ENCODE peak calls at places on chromosomes 16 and 17, in four cellular contexts. E is activated T-helper 1 cell treated with anti-CD3 and anti-CD28 coated beads, Interleukin-12 subunit alpha, Interleukin-12 subunit beta, Interleukin-2, Interleukin-4 antibody, amounts not matched to agents 30 ng/mL and 10 ng/mL and 1 ng/mL, durations not matched to agents 14 hours and 24 hours and 36 hours; J is NCI-H2081; O is IMR-90. G is an unnamed sample.

GRCh38 chr17:6505425-6506142 is 50.8 kb downstream of the PITPNM3 start:
- DNase-seq in E (no peak), O (peak), J (no peak), G (peak)

GRCh38 chr17:66829386-66829864 is 5.5 kb upstream of the CACNG5 start:
- DNase-seq in J (no peak), E (peak), O (peak), G (peak)

GRCh38 chr16:5851583-5851982 is 754.0 kb upstream of the EEF2KMT start:
- DNase-seq in O (no peak), E (no peak), J (no peak), G (no peak)

GRCh38 chr16:77297996-77298637 is 98.9 kb downstream of the SYCE1L start:
- DNase-seq in E (no peak), J (no peak), O (no peak), G (no peak)

GRCh38 chr17:77923776-77924513 is 34.6 kb upstream of the TNRC6C start:
- DNase-seq in O (no peak), E (no peak), J (no peak), G (no peak)

GRCh38 chr17:66737524-66737923 is 97.4 kb upstream of the CACNG5 start:
- DNase-seq in J (no peak), E (no peak), O (peak), G (peak)

GRCh38 chr16:73735018-73735417 is 561.6 kb upstream of the PSMD7 start:
- DNase-seq in O (peak), E (no peak), J (no peak), G (no peak)

GRCh38 chr16:73217654-73218053 is 169.7 kb upstream of the ZFHX3 start:
- DNase-seq in O (no peak), J (no peak), E (no peak), G (no peak)

GRCh38 chr16:69397821-69398521 is 12.2 kb upstream of the TERF2 start:
- DNase-seq in E (no peak), J (no peak), O (peak), G (no peak)

GRCh38 chr17:79991924-79992656 is 43.6 kb downstream of the TBC1D16 start:
- DNase-seq in E (no peak), O (peak), J (peak), G (no peak)

GRCh38 chr16:87725596-87726235 is 40.1 kb downstream of the KLHDC4 start:
- DNase-seq in J (no peak), O (peak), E (no peak), G (no peak)

GRCh38 chr16:29824589-29825144 is 4.4 kb downstream of the MVP start:
- DNase-seq in O (peak), E (no peak), J (no peak), G (no peak)

GRCh38 chr17:27586203-27586701 is 44.7 kb upstream of the LGALS9 start:
- DNase-seq in O (peak), E (no peak), J (no peak), G (no peak)

GRCh38 chr17:82088838-82089722 is 9.0 kb downstream of the FASN start:
- DNase-seq in E (no peak), O (no peak), J (no peak), G (no peak)

GRCh38 chr16:56793504-56793903 is 63.6 kb downstream of the NUP93 start:
- DNase-seq in O (peak), J (no peak), E (no peak), G (no peak)

GRCh38 chr16:53061701-53062159 is 6.9 kb downstream of the CHD9 start:
- DNase-seq in J (no peak), E (no peak), O (no peak), G (no peak)

GRCh38 chr17:38797091-38797490 is 2.3 kb downstream of the PIP4K2B start:
- DNase-seq in E (no peak), J (no peak), O (peak), G (no peak)

GRCh38 chr17:17561408-17562144 is 29.9 kb downstream of the PEMT start:
- DNase-seq in E (no peak), O (no peak), J (no peak), G (no peak)